ENCODE peak calls at places on chromosome 22, in four cellular contexts. I is mesendoderm, R is H1, U is IMR-90. J is an unnamed sample.
A peak's percentile ranks its signal among the peaks of the same experiment; 100 is the strongest.

GRCh38 chr22:50317178-50317577 is 9.6 kb downstream of the DENND6B start:
- DNase-seq in I (no peak), R (no peak), U (no peak), J (no peak)

GRCh38 chr22:48919187-48919590 is 908.5 kb downstream of the BRD1 start:
- DNase-seq in I (no peak), R (no peak), U (no peak), J (peak; percentile 29)

GRCh38 chr22:46721716-46722115 is 16.3 kb downstream of the CERK start:
- DNase-seq in I (no peak), R (no peak), U (no peak), J (no peak)

GRCh38 chr22:32721328-32722180 is 80.0 kb upstream of the TIMP3 start:
- DNase-seq in I (no peak), R (no peak), U (no peak), J (no peak)

GRCh38 chr22:44363214-44363979 is 50.6 kb upstream of the SHISAL1 start:
- DNase-seq in I (no peak), R (no peak), U (peak; percentile 98), J (no peak)

GRCh38 chr22:49132009-49132408 is 695.7 kb downstream of the BRD1 start:
- DNase-seq in I (no peak), R (no peak), U (no peak), J (no peak)

GRCh38 chr22:44276041-44276440 is 36.7 kb downstream of the SHISAL1 start:
- DNase-seq in I (no peak), R (no peak), U (no peak), J (no peak)

GRCh38 chr22:44379817-44380560 is 67.2 kb upstream of the SHISAL1 start:
- DNase-seq in I (no peak), R (no peak), U (no peak), J (no peak)

GRCh38 chr22:32052259-32052658 is 9.2 kb downstream of the SLC5A1 start:
- DNase-seq in I (no peak), R (no peak), U (no peak), J (no peak)

GRCh38 chr22:17570851-17571631 is 7.7 kb downstream of the SLC25A18 start:
- DNase-seq in I (peak; percentile 40), R (no peak), U (peak; percentile 83), J (no peak)

GRCh38 chr22:43376765-43377485 is 33.8 kb upstream of the SCUBE1 start:
- DNase-seq in I (peak; percentile 65), R (no peak), U (no peak), J (no peak)

GRCh38 chr22:19178065-19178658 is 374 bp downstream of the SLC25A1 start:
- DNase-seq in I (peak; percentile 46), R (no peak), U (peak; percentile 11), J (no peak)

GRCh38 chr22:46614070-46614931 is 5.9 kb upstream of the GRAMD4 start:
- DNase-seq in I (no peak), R (no peak), U (no peak), J (no peak)

GRCh38 chr22:44426981-44427380 is 71.1 kb downstream of the RTL6 start:
- DNase-seq in I (no peak), R (no peak), U (no peak), J (no peak)

GRCh38 chr22:50670513-50670912 is 2.1 kb upstream of the SHANK3 start:
- DNase-seq in I (no peak), R (no peak), U (no peak), J (no peak)

GRCh38 chr22:30246962-30247376 is 410 bp upstream of the LIF start:
- DNase-seq in I (no peak), R (no peak), U (no peak), J (no peak)

GRCh38 chr22:31899661-31900060 is 44.7 kb upstream of the YWHAH start:
- DNase-seq in I (no peak), R (no peak), U (no peak), J (no peak)

GRCh38 chr22:19855504-19856409 is 1.1 kb upstream of the GNB1L start:
- DNase-seq in I (peak; percentile 53), R (no peak), U (peak; percentile 35), J (peak; percentile 58)

GRCh38 chr22:19913337-19913936 is 28.1 kb upstream of the COMT start:
- DNase-seq in I (no peak), R (no peak), U (no peak), J (no peak)

GRCh38 chr22:46774456-46775363 is 12.3 kb downstream of the TBC1D22A start:
- DNase-seq in I (no peak), R (no peak), U (no peak), J (no peak)

GRCh38 chr22:19599626-19600243 is 75.5 kb upstream of the CLDN5 start:
- DNase-seq in I (no peak), R (no peak), U (no peak), J (no peak)

GRCh38 chr22:36465232-36466021 is 16.0 kb downstream of the TXN2 start:
- DNase-seq in I (peak; percentile 60), R (no peak), U (peak; percentile 93), J (no peak)

GRCh38 chr22:36464715-36465231 is 16.7 kb downstream of the TXN2 start:
- DNase-seq in I (no peak), R (no peak), U (no peak), J (no peak)

GRCh38 chr22:36467946-36468345 is 13.5 kb downstream of the TXN2 start:
- DNase-seq in I (no peak), R (no peak), U (peak; percentile 97), J (no peak)

GRCh38 chr22:36467042-36467810 is 14.2 kb downstream of the TXN2 start:
- DNase-seq in I (no peak), R (no peak), U (peak; percentile 86), J (no peak)

GRCh38 chr22:36466258-36466657 is 15.2 kb downstream of the TXN2 start:
- DNase-seq in I (no peak), R (no peak), U (no peak), J (no peak)
- H4K5ac ChIP-seq in I (no peak overlapping the region), R (no peak overlapping the region), U (peak overlapping the region; percentile 87), J (no peak overlapping the region)

GRCh38 chr22:45483918-45484499 is 18.7 kb upstream of the FBLN1 start:
- DNase-seq in I (no peak), R (no peak), U (no peak), J (no peak)
- H3K18ac ChIP-seq in I (no peak overlapping the region), R (no peak overlapping the region), U (no peak overlapping the region), J (no peak overlapping the region)

DNA sequence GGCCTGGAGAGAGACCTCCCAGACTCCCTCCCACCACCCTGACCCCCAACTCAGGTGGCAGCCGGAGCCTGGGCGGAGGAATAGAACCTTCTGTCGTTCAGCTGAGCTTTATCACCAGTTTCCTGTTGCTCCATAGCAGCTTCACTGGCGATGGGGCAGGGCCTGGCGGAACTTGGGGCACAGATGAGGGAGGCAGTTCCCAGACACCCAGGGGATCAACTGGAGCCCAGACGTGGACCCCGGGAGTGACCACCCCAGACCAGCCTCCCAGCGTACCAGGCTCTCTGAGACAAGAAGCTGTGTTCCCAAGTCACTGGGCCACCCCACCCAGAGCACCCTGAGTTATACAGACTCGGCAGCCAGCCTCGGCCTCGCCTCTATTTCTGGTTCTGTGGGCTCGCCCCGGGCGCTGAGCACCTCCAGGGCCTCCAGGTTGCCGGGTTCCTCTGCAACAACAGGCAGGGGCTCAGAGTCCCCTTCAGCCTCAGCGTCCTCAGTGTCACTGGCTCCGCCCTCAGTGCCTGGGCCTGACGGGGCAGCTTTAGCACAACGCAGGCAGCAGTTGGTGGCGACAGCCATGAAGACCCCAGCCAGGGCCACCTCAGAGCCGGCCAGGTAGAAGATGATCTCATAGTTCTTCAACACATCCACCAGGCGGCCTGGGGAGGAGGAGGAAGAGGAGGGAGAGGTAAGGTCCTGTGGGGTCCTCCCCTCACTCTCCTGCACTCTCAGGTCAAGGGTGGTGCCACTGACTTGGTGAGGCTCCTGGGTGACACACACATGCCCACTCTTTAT is 5.7 kb downstream of the SLC16A8 start:
- DNase-seq in I (no peak), R (no peak), U (no peak), J (no peak)
- H4K5ac ChIP-seq in I (no peak overlapping the region), R (no peak overlapping the region), U (no peak overlapping the region), J (no peak overlapping the region)

GRCh38 chr22:39084666-39085065 is 7.6 kb downstream of the APOBEC3G start:
- DNase-seq in I (no peak), R (no peak), U (no peak), J (no peak)

GRCh38 chr22:39083212-39084165 is 6.4 kb downstream of the APOBEC3G start:
- DNase-seq in I (no peak), R (no peak), U (no peak), J (no peak)

GRCh38 chr22:39080993-39081513 is 4.0 kb downstream of the APOBEC3G start:
- DNase-seq in I (no peak), R (no peak), U (no peak), J (no peak)

GRCh38 chr22:39080052-39080762 is 3.1 kb downstream of the APOBEC3G start:
- DNase-seq in I (no peak), R (no peak), U (no peak), J (no peak)

DNA sequence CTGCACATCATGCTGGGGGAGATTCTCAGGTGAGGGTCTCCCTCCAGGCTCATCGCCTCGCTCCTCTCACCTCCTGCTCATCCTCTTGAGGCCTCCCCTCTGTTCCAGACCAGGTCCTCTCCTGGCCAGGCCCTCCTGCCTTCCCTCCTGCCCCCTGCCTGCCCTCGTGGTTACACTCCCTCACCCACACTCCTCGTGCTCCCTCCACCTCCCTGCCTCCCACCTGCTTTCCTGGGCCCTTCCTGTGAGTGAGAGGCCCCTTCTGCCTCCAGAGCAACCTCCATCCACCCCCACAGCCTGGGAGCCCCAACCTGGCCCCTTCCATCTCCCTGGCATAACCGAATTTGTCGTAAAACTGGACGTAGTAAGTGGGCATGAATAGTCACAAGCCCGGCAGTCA is 4.5 kb downstream of the APOBEC3G start:
- DNase-seq in I (no peak), R (no peak), U (no peak), J (no peak)
- H3K18ac ChIP-seq in I (no peak overlapping the region), R (no peak overlapping the region), U (no peak overlapping the region), J (no peak overlapping the region)

GRCh38 chr22:23282986-23283385 is 102.7 kb downstream of the BCR start:
- DNase-seq in I (no peak), R (no peak), U (no peak), J (no peak)

GRCh38 chr22:23285236-23285635 is 104.9 kb downstream of the BCR start:
- DNase-seq in I (no peak), R (no peak), U (no peak), J (no peak)

GRCh38 chr22:23283591-23284503 is 103.5 kb downstream of the BCR start:
- DNase-seq in I (no peak), R (no peak), U (no peak), J (no peak)

GRCh38 chr22:23285734-23286133 is 105.4 kb downstream of the BCR start:
- DNase-seq in I (no peak), R (no peak), U (peak; percentile 59), J (no peak)

DNA sequence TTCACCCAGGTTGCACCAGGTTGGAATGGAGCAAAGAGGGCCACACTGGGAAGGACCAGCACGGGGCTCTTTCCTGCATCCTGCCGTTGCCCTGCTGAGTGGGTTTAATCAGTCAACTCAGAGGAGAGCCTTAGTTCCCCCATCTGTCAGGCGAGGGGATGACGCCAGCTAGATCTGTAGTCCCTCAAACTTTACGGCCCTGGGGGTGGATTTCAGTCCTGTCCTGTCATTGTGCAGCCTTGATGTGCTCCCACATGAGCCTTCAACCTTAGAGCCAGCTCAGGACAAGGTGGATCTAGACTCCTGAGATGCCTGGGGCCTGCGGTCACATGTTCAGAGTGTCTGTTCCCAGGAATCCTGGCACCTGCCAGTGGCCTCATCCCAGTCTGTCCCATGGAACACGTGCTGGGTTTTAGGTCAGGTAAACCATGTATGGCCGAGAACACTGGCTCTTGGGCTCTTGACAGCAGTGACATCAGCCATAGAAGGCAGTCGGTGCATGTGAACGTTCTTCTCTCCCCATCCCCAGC is 104.3 kb downstream of the BCR start:
- DNase-seq in I (no peak), R (no peak), U (no peak), J (no peak)
- H4K5ac ChIP-seq in I (no peak overlapping the region), R (no peak overlapping the region), U (no peak overlapping the region), J (no peak overlapping the region)

J was measured in H9.